ENCODE peak calls at places on chromosomes 16 and 17, in seven cellular contexts. L, G, E, B, N, U and S are unnamed samples. For H3K4me1, the result is how much of the 10 kb centered on the place peaks cover.

GRCh38 chr16:27191352-27191924 is 11.9 kb upstream of the KDM8 start:
- DNase-seq in U (no peak), B (no peak), G (no peak), E (no peak), L (no peak), N (no peak), S (no peak)

GRCh38 chr17:21463204-21463661 is 87.1 kb downstream of the KCNJ12 start:
- DNase-seq in G (no peak), N (no peak), L (no peak), B (no peak), U (no peak), E (no peak), S (no peak)

GRCh38 chr17:42124256-42124655 is 1.7 kb downstream of the HSPB9 start:
- DNase-seq in G (no peak), U (no peak), B (no peak), L (no peak), N (no peak), E (no peak), S (no peak)

GRCh38 chr17:66655861-66656260 is 179.1 kb upstream of the CACNG5 start:
- DNase-seq in N (peak), L (no peak), U (no peak), B (no peak), G (no peak), E (no peak), S (no peak)

GRCh38 chr16:50458694-50459271 is 89.4 kb upstream of the NKD1 start:
- DNase-seq in E (no peak), G (no peak), U (no peak), L (no peak), N (no peak), B (no peak), S (no peak)

GRCh38 chr17:52111182-52111581 is 47.3 kb downstream of the CA10 start:
- DNase-seq in B (no peak), U (no peak), L (no peak), G (no peak), N (no peak), E (no peak), S (no peak)

GRCh38 chr16:89821438-89822187 is 5.2 kb upstream of the FANCA start:
- DNase-seq in N (no peak), L (no peak), U (no peak), E (no peak), G (no peak), B (no peak), S (no peak)

GRCh38 chr17:39623356-39623950 is 3.3 kb upstream of the PPP1R1B start:
- DNase-seq in L (peak), B (peak), U (no peak), G (peak), N (peak), E (peak), S (peak)

GRCh38 chr16:85473909-85474640 is 139.0 kb upstream of the GSE1 start:
- DNase-seq in N (no peak), B (no peak), U (no peak), G (no peak), E (peak), L (no peak), S (no peak)

GRCh38 chr16:74743668-74744299 is 30.8 kb downstream of the FA2H start:
- DNase-seq in U (peak), E (no peak), G (no peak), B (peak), L (peak), N (peak), S (peak)

GRCh38 chr17:82021728-82022309 is 859 bp downstream of the CENPX start:
- DNase-seq in L (no peak), U (no peak), N (no peak), G (peak), B (no peak), E (no peak), S (no peak)

GRCh38 chr16:50265260-50265659 is 1.1 kb upstream of the ADCY7 start:
- DNase-seq in N (peak), L (no peak), G (peak), E (no peak), U (peak), B (no peak), S (no peak)

GRCh38 chr17:79925242-79925957 is 86.2 kb upstream of the CBX4 start:
- DNase-seq in L (peak), E (no peak), N (peak), B (peak), U (no peak), G (no peak), S (peak)

GRCh38 chr16:55543470-55543869 is 23.0 kb upstream of the CAPNS2 start:
- DNase-seq in U (no peak), B (peak), E (no peak), N (peak), G (no peak), L (no peak), S (no peak)

GRCh38 chr17:72953621-72954020 is 138.9 kb downstream of the SLC39A11 start:
- DNase-seq in N (peak), E (no peak), U (peak), B (no peak), L (no peak), G (no peak), S (no peak)

GRCh38 chr16:54584121-54584520 is 297.5 kb upstream of the IRX3 start:
- DNase-seq in N (no peak), G (no peak), E (no peak), L (no peak), U (no peak), B (peak), S (no peak)

GRCh38 chr17:66855204-66855603 is 20.3 kb downstream of the CACNG5 start:
- DNase-seq in B (no peak), L (no peak), E (no peak), U (no peak), N (peak), G (peak), S (peak)

GRCh38 chr17:58710948-58711552 is 18.6 kb downstream of the RAD51C start:
- DNase-seq in B (no peak), E (peak), G (peak), L (peak), N (peak), U (peak), S (no peak)

GRCh38 chr17:72693147-72693878 is 399.2 kb downstream of the SLC39A11 start:
- DNase-seq in U (no peak), B (no peak), N (no peak), L (no peak), G (no peak), E (no peak), S (no peak)

GRCh38 chr17:39706383-39706782 is 6.5 kb downstream of the ERBB2 start:
- DNase-seq in N (peak), U (no peak), B (no peak), E (no peak), G (no peak), L (no peak), S (no peak)

GRCh38 chr17:17313350-17313991 is 10.3 kb downstream of the NT5M start:
- DNase-seq in N (peak), E (no peak), G (peak), B (no peak), L (peak), U (peak), S (peak)

GRCh38 chr17:16288860-16289571 is 64.3 kb downstream of the CENPV start:
- DNase-seq in E (no peak), B (no peak), L (no peak), N (peak), G (peak), U (no peak), S (no peak)

GRCh38 chr17:78529871-78530670 is 47.1 kb downstream of the DNAH17 start:
- DNase-seq in G (no peak), L (peak), B (no peak), E (no peak), U (no peak), N (no peak), S (no peak)

GRCh38 chr17:29595943-29596774 is 3.2 kb downstream of the ANKRD13B start:
- DNase-seq in G (no peak), B (peak), U (no peak), N (no peak), L (no peak), E (no peak), S (no peak)

GRCh38 chr16:10812352-10813122 is 6.1 kb downstream of the TVP23A start:
- DNase-seq in U (no peak), N (no peak), L (no peak), G (no peak), B (no peak), E (no peak), S (no peak)

GRCh38 chr16:11105038-11105903 is 150.7 kb downstream of the SOCS1 start:
- DNase-seq in L (peak), G (peak), N (peak), B (peak), E (no peak), U (no peak), S (no peak)

GRCh38 chr17:39921323-39921722 is 2.9 kb upstream of the GSDMB start:
- DNase-seq in G (no peak), E (no peak), B (no peak), L (no peak), N (no peak), U (no peak), S (no peak)

DNA sequence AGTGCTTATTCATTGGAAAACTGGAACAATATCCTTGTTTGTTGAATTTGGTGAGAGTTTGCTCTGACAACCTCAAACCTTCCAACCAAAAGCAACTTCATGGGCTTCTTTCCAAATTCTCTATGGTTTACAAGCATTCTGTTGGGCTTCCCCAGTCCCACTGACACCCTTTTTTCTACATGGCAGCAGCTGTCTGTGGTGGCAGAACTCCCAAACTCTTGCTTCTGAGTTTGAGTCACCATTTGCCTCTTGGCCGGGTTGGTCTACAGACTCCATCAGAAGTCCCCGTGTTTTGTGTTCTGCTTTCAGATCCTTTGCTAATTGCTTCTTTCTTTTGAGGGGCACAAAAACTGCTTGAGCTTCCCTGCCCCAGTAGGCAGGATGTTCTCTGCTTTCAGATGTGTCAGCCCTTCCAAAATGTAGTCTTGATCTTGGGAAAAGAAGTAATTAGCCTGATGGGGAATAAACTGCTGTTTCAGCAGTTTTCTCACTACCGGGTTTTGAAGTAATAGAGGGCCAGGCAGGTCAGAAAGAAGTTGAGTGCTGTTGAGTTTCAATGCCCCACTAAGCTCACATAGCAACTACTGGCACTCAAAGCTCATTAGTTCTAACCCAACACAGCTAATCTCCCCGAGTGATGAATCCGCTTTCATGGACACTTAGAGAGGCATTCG is 80.7 kb downstream of the HS3ST3A1 start:
- DNase-seq in B (no peak), U (no peak), G (no peak), L (no peak), N (peak), E (no peak), S (no peak)
- H3K27ac ChIP-seq in B (no peak), U (no peak), G (no peak), L (no peak), N (no peak), E (no peak), S (no peak)

GRCh38 chr17:8964801-8965393 is 610 bp downstream of the PIK3R5 start:
- DNase-seq in U (no peak), G (no peak), N (no peak), B (no peak), E (no peak), L (peak), S (peak)
- H3K4me3 ChIP-seq in U (no peak), G (no peak), N (no peak), B (no peak), E (no peak), L (peak), S (peak)

GRCh38 chr17:27303734-27304133 is 9.8 kb downstream of the WSB1 start:
- DNase-seq in U (no peak), N (no peak), G (no peak), E (no peak), L (no peak), B (peak), S (no peak)

GRCh38 chr17:27294689-27295630 is 1.0 kb downstream of the WSB1 start:
- DNase-seq in E (peak), N (peak), G (peak), U (peak), L (peak), B (peak), S (no peak)

GRCh38 chr17:27295945-27296344 is 2.0 kb downstream of the WSB1 start:
- DNase-seq in U (no peak), G (no peak), B (no peak), L (no peak), E (no peak), N (peak), S (no peak)

GRCh38 chr17:27296427-27296979 is 2.6 kb downstream of the WSB1 start:
- DNase-seq in B (peak), L (no peak), N (peak), E (no peak), U (no peak), G (no peak), S (no peak)

DNA sequence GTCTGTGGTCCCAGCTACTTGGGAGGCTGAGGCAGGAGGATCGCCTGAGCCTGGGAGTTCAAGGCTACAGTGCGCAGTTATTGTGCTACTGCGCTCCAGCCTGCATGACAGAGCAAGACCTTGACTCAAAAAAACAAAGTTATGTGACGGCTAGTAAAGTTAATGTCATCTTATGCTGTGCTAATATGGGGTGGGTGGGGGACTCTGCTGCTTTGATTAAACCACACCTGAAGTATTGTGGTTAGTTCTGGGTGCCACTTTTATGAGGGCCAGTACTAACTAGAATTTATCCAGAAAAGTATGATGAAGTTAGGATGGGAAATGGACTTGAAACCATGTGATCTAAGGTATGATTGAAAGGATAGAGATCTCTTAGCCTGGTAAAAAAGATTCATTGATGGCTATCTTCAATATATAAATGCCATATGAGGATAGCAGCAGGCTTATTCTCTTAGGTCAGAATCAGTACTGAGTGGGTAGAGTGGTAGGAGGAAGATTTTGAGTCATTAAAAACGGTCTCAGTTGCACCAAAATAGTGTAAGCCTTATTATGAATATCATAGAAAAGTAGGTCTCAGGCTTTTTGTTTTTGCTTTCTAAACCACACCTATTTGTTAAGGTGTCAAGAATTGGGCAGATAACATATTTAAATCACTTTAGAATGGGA is 5.6 kb downstream of the WSB1 start:
- DNase-seq in B (no peak), L (no peak), N (no peak), G (no peak), E (no peak), U (no peak), S (no peak)
- H3K4me1 ChIP-seq in B (under half), L (under half), N (under half), G (under half), E (under half), U (under half), S (under half)

GRCh38 chr17:64709481-64709880 is 47.4 kb upstream of the SMURF2 start:
- DNase-seq in L (no peak), B (no peak), G (no peak), E (no peak), U (no peak), N (no peak), S (no peak)
- H3K27ac ChIP-seq in L (peak), B (peak), G (no peak), E (no peak), U (peak), N (peak), S (no peak)

DNA sequence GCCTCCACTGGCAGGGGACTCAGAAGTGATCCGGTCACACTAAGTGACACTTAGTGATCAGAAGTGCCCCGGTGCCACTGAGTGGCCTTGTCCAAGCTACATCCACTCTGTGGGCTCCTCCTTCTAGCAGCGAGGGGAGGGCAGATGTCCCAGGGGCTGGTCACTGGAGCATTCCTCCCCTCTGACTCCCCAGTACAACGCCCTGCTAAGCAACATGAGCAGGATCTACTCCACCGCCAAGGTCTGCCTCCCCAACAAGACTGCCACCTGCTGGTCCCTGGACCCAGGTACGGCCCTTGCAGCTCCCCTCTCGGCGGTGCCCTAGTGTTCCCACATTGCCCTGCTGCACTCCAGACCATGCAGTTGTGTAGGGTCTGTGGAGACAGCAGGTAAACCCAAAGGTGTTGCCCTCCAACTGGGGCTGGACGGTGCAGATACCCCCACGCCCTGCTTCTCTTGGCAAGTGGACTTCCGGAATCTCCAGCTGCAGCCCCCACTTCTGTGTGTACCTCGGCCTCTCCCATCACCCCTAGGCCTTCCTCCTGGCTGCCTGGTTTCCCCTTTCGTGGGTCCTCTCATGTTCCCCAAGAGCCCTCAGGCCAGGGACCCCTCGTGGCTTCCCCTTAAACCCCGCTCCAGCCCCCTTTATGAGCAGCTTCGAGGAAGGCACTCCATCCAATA is 2.1 kb downstream of the ACE start:
- DNase-seq in B (peak), G (peak), L (peak), U (peak), E (peak), N (peak), S (peak)
- H3K4me3 ChIP-seq in B (no peak), G (no peak), L (no peak), U (no peak), E (no peak), N (no peak), S (no peak)

GRCh38 chr17:35844547-35844946 is 24.1 kb downstream of the HEATR9 start:
- DNase-seq in N (no peak), L (no peak), E (no peak), U (no peak), B (no peak), G (no peak), S (no peak)

GRCh38 chr17:35846055-35846809 is 22.5 kb downstream of the HEATR9 start:
- DNase-seq in U (no peak), L (no peak), N (no peak), E (no peak), B (no peak), G (no peak), S (no peak)

GRCh38 chr17:35842239-35842638 is 26.5 kb downstream of the HEATR9 start:
- DNase-seq in L (no peak), U (no peak), E (no peak), N (no peak), B (no peak), G (no peak), S (no peak)

GRCh38 chr17:35843698-35844097 is 25.0 kb downstream of the HEATR9 start:
- DNase-seq in B (no peak), N (no peak), E (no peak), G (no peak), L (no peak), U (no peak), S (no peak)

GRCh38 chr17:35841505-35841904 is 27.2 kb downstream of the HEATR9 start:
- DNase-seq in E (no peak), B (no peak), U (no peak), G (no peak), L (no peak), N (no peak), S (no peak)
- H3K4me1 ChIP-seq in E (under half), B (under half), U (under half), G (under half), L (under half), N (under half), S (under half)

GRCh38 chr16:48836641-48837040 is 226.7 kb upstream of the N4BP1 start:
- DNase-seq in L (no peak), B (no peak), G (no peak), E (no peak), U (no peak), N (no peak), S (no peak)

GRCh38 chr16:48829911-48830310 is 219.9 kb upstream of the N4BP1 start:
- DNase-seq in U (no peak), B (no peak), L (no peak), N (no peak), G (no peak), E (no peak), S (no peak)

GRCh38 chr16:48833461-48833860 is 223.5 kb upstream of the N4BP1 start:
- DNase-seq in N (no peak), U (no peak), B (no peak), G (no peak), L (no peak), E (no peak), S (no peak)

GRCh38 chr16:48831081-48831722 is 221.2 kb upstream of the N4BP1 start:
- DNase-seq in B (no peak), G (peak), L (no peak), U (peak), E (no peak), N (peak), S (no peak)

GRCh38 chr16:48834576-48834975 is 224.6 kb upstream of the N4BP1 start:
- DNase-seq in B (no peak), L (no peak), U (no peak), G (no peak), E (no peak), N (no peak), S (no peak)
- H3K27ac ChIP-seq in B (no peak), L (no peak), U (no peak), G (no peak), E (no peak), N (no peak), S (no peak)

GRCh38 chr17:63754046-63754445 is 12.4 kb upstream of the STRADA start:
- DNase-seq in E (no peak), G (no peak), L (no peak), B (no peak), N (no peak), U (no peak), S (no peak)
- H3K4me3 ChIP-seq in E (no peak), G (no peak), L (no peak), B (no peak), N (no peak), U (no peak), S (no peak)

GRCh38 chr17:56851008-56851407 is 17.1 kb downstream of the DGKE start:
- DNase-seq in B (no peak), U (no peak), G (peak), L (no peak), N (no peak), E (no peak), S (no peak)
- H3K4me1 ChIP-seq in B (under half), U (under half), G (under half), L (under half), N (under half), E (under half), S (under half)

DNA sequence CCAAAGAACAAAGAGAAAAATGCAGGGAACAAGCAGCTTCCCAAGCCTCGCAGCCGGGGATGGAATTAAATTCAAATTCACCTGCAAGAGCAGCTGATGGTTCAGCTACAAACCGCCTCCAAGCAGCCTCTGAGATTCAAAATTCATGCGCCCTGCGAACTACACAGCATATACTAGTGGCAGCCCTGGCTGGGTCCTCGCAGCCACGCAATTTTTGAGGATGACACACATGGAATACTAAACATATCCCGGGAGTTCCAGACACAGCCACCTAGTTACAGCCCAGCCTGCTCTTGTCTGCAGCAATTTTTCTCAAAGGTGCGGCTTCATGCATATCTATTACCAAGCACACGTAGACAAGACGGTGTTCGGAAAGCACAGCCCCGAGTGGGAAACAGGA is 35.9 kb upstream of the KIFC3 start:
- DNase-seq in E (no peak), N (no peak), L (no peak), G (no peak), B (no peak), U (no peak), S (no peak)
- H3K27ac ChIP-seq in E (no peak), N (no peak), L (no peak), G (no peak), B (no peak), U (no peak), S (no peak)